ENCODE peak calls at places on chromosomes 4 and X, in ten cellular contexts. J, Y, I, B, C, P, N, X, M and E are unnamed samples.

GRCh38 chr4:61461956-61462355 is 261.8 kb downstream of the ADGRL3 start:
- DNase-seq in J (no peak), Y (no peak), I (no peak), B (no peak), C (no peak), P (no peak), N (no peak), X (no peak), M (no peak), E (no peak)

GRCh38 chrX:103774070-103774642 is 2.5 kb upstream of the PLP1 start:
- DNase-seq in J (peak), Y (no peak), I (no peak), B (peak), C (peak), P (peak), N (peak), X (no peak), M (no peak), E (no peak)

GRCh38 chrX:106144755-106145639 is 23.1 kb upstream of the PWWP3B start:
- DNase-seq in J (no peak), Y (no peak), I (no peak), B (no peak), C (no peak), P (no peak), N (no peak), X (no peak), M (no peak), E (no peak)

GRCh38 chr4:105215609-105216313 is 69.1 kb downstream of the TET2 start:
- DNase-seq in J (no peak), Y (no peak), I (no peak), B (no peak), C (no peak), P (no peak), N (no peak), X (no peak), M (no peak), E (no peak)

GRCh38 chrX:42776195-42776594 is 1.8 kb downstream of the PPP1R2C start:
- DNase-seq in J (peak), Y (no peak), I (no peak), B (no peak), C (no peak), P (no peak), N (peak), X (no peak), M (no peak), E (no peak)

GRCh38 chrX:47047989-47048388 is 30.3 kb upstream of the RGN start:
- DNase-seq in J (no peak), Y (no peak), I (no peak), B (no peak), C (no peak), P (no peak), N (no peak), X (peak), M (no peak), E (no peak)

GRCh38 chr4:13384055-13384454 is 100.1 kb downstream of the RAB28 start:
- DNase-seq in J (no peak), Y (no peak), I (no peak), B (no peak), C (no peak), P (no peak), N (no peak), X (no peak), M (no peak), E (no peak)

GRCh38 chr4:1899149-1900086 is 28.2 kb downstream of the NSD2 start:
- DNase-seq in J (peak), Y (peak), I (peak), B (peak), C (peak), P (peak), N (peak), X (peak), M (peak), E (peak)

GRCh38 chr4:105158837-105159236 is 12.2 kb downstream of the TET2 start:
- DNase-seq in J (peak), Y (no peak), I (no peak), B (no peak), C (no peak), P (no peak), N (no peak), X (peak), M (no peak), E (no peak)

GRCh38 chr4:54941994-54942552 is 183.3 kb downstream of the KDR start:
- DNase-seq in J (peak), Y (peak), I (no peak), B (no peak), C (no peak), P (peak), N (peak), X (no peak), M (peak), E (no peak)